ENCODE peak calls at places on chromosome 11, in five cellular contexts. One of them, this sample, is unnamed.

GRCh38 chr11:70811915-70812314 is 413.6 kb downstream of the CTTN start:
- DNase-seq in HepG2: no peak
- DNase-seq in GM12878: no peak
- DNase-seq in K562: no peak
- DNase-seq in WTC11: no peak
- DNase-seq in this sample: no peak

GRCh38 chr11:75063732-75064314 is 32.9 kb downstream of the OR2AT4 start:
- DNase-seq in K562: no peak
- DNase-seq in WTC11: no peak
- DNase-seq in HepG2: no peak
- DNase-seq in GM12878: no peak
- DNase-seq in this sample: no peak

GRCh38 chr11:75105462-75105925 is 8.8 kb upstream of the OR2AT4 start:
- DNase-seq in WTC11: peak; percentile 68
- DNase-seq in GM12878: no peak
- DNase-seq in HepG2: peak; percentile 21
- DNase-seq in K562: peak; percentile 75
- DNase-seq in this sample: no peak

GRCh38 chr11:8809185-8809584 is 101.8 kb upstream of the AKIP1 start:
- DNase-seq in WTC11: no peak
- DNase-seq in GM12878: no peak
- DNase-seq in K562: no peak
- DNase-seq in HepG2: no peak
- DNase-seq in this sample: no peak

GRCh38 chr11:67584205-67584880 is 731 bp downstream of the GSTP1 start:
- DNase-seq in GM12878: no peak
- DNase-seq in WTC11: peak; percentile 62
- DNase-seq in HepG2: no peak
- DNase-seq in K562: peak; percentile 73
- DNase-seq in this sample: no peak

GRCh38 chr11:35073691-35074382 is 65.1 kb upstream of the CD44 start:
- DNase-seq in GM12878: no peak
- DNase-seq in HepG2: no peak
- DNase-seq in WTC11: no peak
- DNase-seq in K562: no peak
- DNase-seq in this sample: no peak

GRCh38 chr11:113114452-113115027 is 153.3 kb downstream of the NCAM1 start:
- DNase-seq in WTC11: peak; percentile 62
- DNase-seq in GM12878: no peak
- DNase-seq in HepG2: peak; percentile 3
- DNase-seq in K562: no peak
- DNase-seq in this sample: no peak

GRCh38 chr11:98100689-98101088 is 920.1 kb upstream of the CNTN5 start:
- DNase-seq in WTC11: no peak
- DNase-seq in GM12878: no peak
- DNase-seq in HepG2: no peak
- DNase-seq in K562: no peak
- DNase-seq in this sample: no peak

GRCh38 chr11:16361108-16361869 is 4.9 kb upstream of the SOX6 start:
- DNase-seq in WTC11: no peak
- DNase-seq in K562: no peak
- DNase-seq in GM12878: no peak
- DNase-seq in HepG2: no peak
- DNase-seq in this sample: no peak

GRCh38 chr11:73143126-73143838 is 1.2 kb upstream of the FCHSD2 start:
- DNase-seq in GM12878: no peak
- DNase-seq in K562: peak; percentile 56
- DNase-seq in HepG2: peak; percentile 67
- DNase-seq in WTC11: no peak
- DNase-seq in this sample: no peak

GRCh38 chr11:127680146-127680545 is 679.6 kb upstream of the KIRREL3 start:
- DNase-seq in HepG2: no peak
- DNase-seq in WTC11: no peak
- DNase-seq in K562: no peak
- DNase-seq in GM12878: no peak
- DNase-seq in this sample: no peak

GRCh38 chr11:128776434-128777284 is 82.8 kb downstream of the FLI1 start:
- DNase-seq in GM12878: no peak
- DNase-seq in WTC11: peak; percentile 82
- DNase-seq in HepG2: no peak
- DNase-seq in K562: peak; percentile 56
- DNase-seq in this sample: peak; percentile 41

GRCh38 chr11:70703141-70704052 is 305.1 kb downstream of the CTTN start:
- DNase-seq in WTC11: peak; percentile 63
- DNase-seq in K562: no peak
- DNase-seq in HepG2: peak; percentile 9
- DNase-seq in GM12878: no peak
- DNase-seq in this sample: no peak

GRCh38 chr11:118522571-118523072 is 4.7 kb upstream of the TTC36 start:
- DNase-seq in GM12878: no peak
- DNase-seq in WTC11: peak; percentile 51
- DNase-seq in HepG2: peak; percentile 35
- DNase-seq in K562: peak; percentile 32
- DNase-seq in this sample: peak; percentile 42

GRCh38 chr11:94145916-94146315 is 17.3 kb downstream of the PANX1 start:
- DNase-seq in GM12878: no peak
- DNase-seq in WTC11: no peak
- DNase-seq in K562: no peak
- DNase-seq in HepG2: no peak
- DNase-seq in this sample: no peak

GRCh38 chr11:4006946-4007680 is 87.5 kb upstream of the RRM1 start:
- DNase-seq in WTC11: no peak
- DNase-seq in HepG2: no peak
- DNase-seq in K562: no peak
- DNase-seq in GM12878: no peak
- DNase-seq in this sample: no peak

GRCh38 chr11:118612378-118612777 is 5.0 kb downstream of the PHLDB1 start:
- DNase-seq in WTC11: peak; percentile 19
- DNase-seq in HepG2: no peak
- DNase-seq in GM12878: no peak
- DNase-seq in K562: no peak
- DNase-seq in this sample: no peak

GRCh38 chr11:114166897-114167323 is 107.4 kb downstream of the ZBTB16 start:
- DNase-seq in K562: no peak
- DNase-seq in GM12878: no peak
- DNase-seq in HepG2: no peak
- DNase-seq in WTC11: no peak
- DNase-seq in this sample: no peak

GRCh38 chr11:47235163-47235562 is 13.5 kb downstream of the ACP2 start:
- DNase-seq in HepG2: no peak
- DNase-seq in K562: no peak
- DNase-seq in GM12878: no peak
- DNase-seq in WTC11: no peak
- DNase-seq in this sample: no peak

GRCh38 chr11:79066456-79067354 is 374.1 kb downstream of the TENM4 start:
- DNase-seq in HepG2: no peak
- DNase-seq in GM12878: no peak
- DNase-seq in WTC11: no peak
- DNase-seq in K562: no peak
- DNase-seq in this sample: no peak

GRCh38 chr11:57460756-57461749 is 725 bp downstream of the RTN4RL2 start:
- DNase-seq in WTC11: peak; percentile 62
- DNase-seq in K562: peak; percentile 38
- DNase-seq in HepG2: no peak
- DNase-seq in GM12878: no peak
- DNase-seq in this sample: no peak

GRCh38 chr11:47001666-47002285 is 65.2 kb downstream of the CSTPP1 start:
- DNase-seq in GM12878: no peak
- DNase-seq in HepG2: no peak
- DNase-seq in K562: no peak
- DNase-seq in WTC11: no peak
- DNase-seq in this sample: no peak

GRCh38 chr11:34750692-34751405 is 130.0 kb downstream of the EHF start:
- DNase-seq in WTC11: no peak
- DNase-seq in HepG2: no peak
- DNase-seq in K562: no peak
- DNase-seq in GM12878: no peak
- DNase-seq in this sample: no peak

GRCh38 chr11:5369793-5370192 is 13.8 kb upstream of the OR51M1 start:
- DNase-seq in WTC11: no peak
- DNase-seq in K562: no peak
- DNase-seq in HepG2: no peak
- DNase-seq in GM12878: no peak
- DNase-seq in this sample: peak; percentile 1

DNA sequence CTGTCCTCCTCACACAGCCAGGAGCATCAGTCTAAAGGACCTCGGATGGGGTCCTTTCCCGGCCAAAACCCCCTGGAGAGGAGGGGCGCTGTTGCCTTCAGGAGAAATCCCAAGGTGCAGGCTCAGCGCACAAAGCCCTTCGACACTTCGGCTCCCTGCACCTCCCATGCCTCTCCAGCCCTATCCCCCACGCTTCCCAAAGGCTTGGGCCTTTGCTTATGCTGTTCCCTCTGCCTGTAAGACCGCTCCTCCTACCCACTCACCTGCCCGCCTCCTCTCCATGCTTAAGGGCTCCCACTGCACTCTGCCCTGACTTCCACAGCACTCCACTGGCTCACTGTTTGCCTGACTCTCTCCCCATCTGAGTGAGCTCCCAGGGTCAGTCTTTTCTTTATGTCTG is 13.5 kb downstream of the SLC15A3 start:
- DNase-seq in GM12878: no peak
- DNase-seq in K562: no peak
- DNase-seq in WTC11: no peak
- DNase-seq in HepG2: no peak
- DNase-seq in this sample: no peak
- TF ChIP-seq ESRRA in GM12878: no peak
- TF ChIP-seq ESRRA in K562: no peak
- TF ChIP-seq ESRRA in WTC11: no peak
- TF ChIP-seq ESRRA in HepG2: no peak
- TF ChIP-seq ESRRA in this sample: no peak

GRCh38 chr11:77031599-77031998 is 2.6 kb upstream of the B3GNT6 start:
- DNase-seq in K562: no peak
- DNase-seq in WTC11: no peak
- DNase-seq in HepG2: no peak
- DNase-seq in GM12878: no peak
- DNase-seq in this sample: no peak

GRCh38 chr11:77027275-77027674 is 6.9 kb upstream of the B3GNT6 start:
- DNase-seq in K562: no peak
- DNase-seq in GM12878: no peak
- DNase-seq in HepG2: no peak
- DNase-seq in WTC11: no peak
- DNase-seq in this sample: no peak

GRCh38 chr11:77030834-77031414 is 3.3 kb upstream of the B3GNT6 start:
- DNase-seq in HepG2: no peak
- DNase-seq in GM12878: no peak
- DNase-seq in WTC11: no peak
- DNase-seq in K562: no peak
- DNase-seq in this sample: no peak

GRCh38 chr11:77026743-77027142 is 7.5 kb upstream of the B3GNT6 start:
- DNase-seq in K562: no peak
- DNase-seq in WTC11: no peak
- DNase-seq in HepG2: no peak
- DNase-seq in GM12878: no peak
- DNase-seq in this sample: no peak

GRCh38 chr11:77029829-77030228 is 4.4 kb upstream of the B3GNT6 start:
- DNase-seq in WTC11: no peak
- DNase-seq in K562: no peak
- DNase-seq in GM12878: no peak
- DNase-seq in HepG2: no peak
- DNase-seq in this sample: no peak
- TF ChIP-seq ESRRA in WTC11: no peak
- TF ChIP-seq ESRRA in K562: no peak
- TF ChIP-seq ESRRA in GM12878: no peak
- TF ChIP-seq ESRRA in HepG2: no peak
- TF ChIP-seq ESRRA in this sample: no peak

DNA sequence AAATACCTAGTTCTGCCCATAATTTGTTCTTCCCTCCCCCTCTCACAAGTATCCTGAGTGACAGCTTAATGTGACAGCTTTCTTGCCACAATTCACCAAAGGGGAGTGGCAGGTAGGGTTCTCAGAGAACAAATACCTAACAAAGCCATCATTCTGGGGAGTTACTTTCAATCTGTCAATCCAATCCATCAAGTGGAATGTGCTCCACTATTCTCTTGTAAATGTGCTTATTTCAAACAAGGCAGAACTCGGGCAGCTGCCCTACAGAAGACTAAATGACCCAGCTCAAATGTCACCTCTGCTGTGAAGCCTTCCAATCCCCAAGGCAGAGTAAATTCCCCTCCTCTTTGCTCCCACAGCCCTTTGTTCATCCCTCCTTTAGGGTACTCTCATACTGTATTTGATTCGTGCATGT is 27.8 kb downstream of the LGR4 start:
- DNase-seq in WTC11: peak; percentile 57
- DNase-seq in K562: no peak
- DNase-seq in HepG2: peak; percentile 28
- DNase-seq in GM12878: no peak
- DNase-seq in this sample: no peak
- TF ChIP-seq ESRRA in WTC11: no peak
- TF ChIP-seq ESRRA in K562: no peak
- TF ChIP-seq ESRRA in HepG2: no peak
- TF ChIP-seq ESRRA in GM12878: no peak
- TF ChIP-seq ESRRA in this sample: no peak

GRCh38 chr11:131667566-131667965 is 297.2 kb downstream of the NTM start:
- DNase-seq in K562: no peak
- DNase-seq in HepG2: no peak
- DNase-seq in GM12878: no peak
- DNase-seq in WTC11: no peak
- DNase-seq in this sample: no peak

GRCh38 chr11:131664811-131665210 is 294.4 kb downstream of the NTM start:
- DNase-seq in HepG2: no peak
- DNase-seq in WTC11: no peak
- DNase-seq in K562: no peak
- DNase-seq in GM12878: no peak
- DNase-seq in this sample: no peak

GRCh38 chr11:131666006-131666405 is 295.6 kb downstream of the NTM start:
- DNase-seq in GM12878: no peak
- DNase-seq in HepG2: no peak
- DNase-seq in WTC11: no peak
- DNase-seq in K562: no peak
- DNase-seq in this sample: no peak

GRCh38 chr11:131665344-131665968 is 295.0 kb downstream of the NTM start:
- DNase-seq in HepG2: no peak
- DNase-seq in K562: no peak
- DNase-seq in GM12878: no peak
- DNase-seq in WTC11: no peak
- DNase-seq in this sample: no peak

GRCh38 chr11:131666617-131667016 is 296.2 kb downstream of the NTM start:
- DNase-seq in K562: no peak
- DNase-seq in GM12878: no peak
- DNase-seq in HepG2: no peak
- DNase-seq in WTC11: no peak
- DNase-seq in this sample: no peak
- TF ChIP-seq ESRRA in K562: no peak
- TF ChIP-seq ESRRA in GM12878: no peak
- TF ChIP-seq ESRRA in HepG2: no peak
- TF ChIP-seq ESRRA in WTC11: no peak
- TF ChIP-seq ESRRA in this sample: no peak

DNA sequence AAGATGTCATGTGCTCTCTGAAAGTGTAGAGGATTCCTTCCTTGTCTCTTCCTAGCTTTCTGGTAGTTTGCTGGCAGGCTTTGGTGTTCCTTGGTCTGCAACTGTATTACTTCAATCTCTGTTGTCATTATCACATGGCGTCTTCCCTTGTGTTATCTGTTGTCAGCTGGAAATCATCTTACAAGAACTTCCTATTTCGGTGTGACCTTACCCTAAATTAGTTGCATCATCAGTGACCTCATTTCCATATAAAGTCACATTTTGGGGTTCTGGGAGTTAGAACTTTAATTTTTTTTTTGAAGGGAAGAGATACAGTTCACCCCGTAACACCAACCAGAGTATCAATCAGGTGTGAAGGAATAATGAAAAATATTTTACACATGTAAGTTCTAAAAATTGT is 3.4 kb upstream of the LIN7C start:
- DNase-seq in GM12878: no peak
- DNase-seq in HepG2: no peak
- DNase-seq in K562: no peak
- DNase-seq in WTC11: no peak
- DNase-seq in this sample: no peak
- TF ChIP-seq ESRRA in GM12878: no peak
- TF ChIP-seq ESRRA in HepG2: no peak
- TF ChIP-seq ESRRA in K562: peak; percentile 56
- TF ChIP-seq ESRRA in WTC11: no peak
- TF ChIP-seq ESRRA in this sample: no peak